ENCODE peak calls at places on chromosomes 12 and 14, in five cellular contexts. One of them, this sample, is unnamed.

GRCh38 chr14:52998376-52999010 is 47.6 kb upstream of the FERMT2 start:
- DNase-seq in epithelial cell of esophagus: no peak
- DNase-seq in dorsolateral prefrontal cortex: no peak
- DNase-seq in coronary artery: no peak
- DNase-seq in WERI-Rb-1: no peak
- DNase-seq in this sample: no peak

GRCh38 chr12:3048540-3048939 is 28.6 kb upstream of the TSPAN9 start:
- DNase-seq in coronary artery: no peak
- DNase-seq in epithelial cell of esophagus: no peak
- DNase-seq in WERI-Rb-1: no peak
- DNase-seq in dorsolateral prefrontal cortex: no peak
- DNase-seq in this sample: no peak

GRCh38 chr12:13794706-13795105 is 186.7 kb downstream of the GRIN2B start:
- DNase-seq in coronary artery: no peak
- DNase-seq in dorsolateral prefrontal cortex: no peak
- DNase-seq in WERI-Rb-1: no peak
- DNase-seq in epithelial cell of esophagus: no peak
- DNase-seq in this sample: no peak

GRCh38 chr14:98957211-98958047 is 314.6 kb downstream of the BCL11B start:
- DNase-seq in epithelial cell of esophagus: peak; percentile 97
- DNase-seq in WERI-Rb-1: no peak
- DNase-seq in dorsolateral prefrontal cortex: no peak
- DNase-seq in coronary artery: peak; percentile 84
- DNase-seq in this sample: no peak

GRCh38 chr12:120066341-120066740 is 50.2 kb downstream of the RAB35 start:
- DNase-seq in coronary artery: no peak
- DNase-seq in dorsolateral prefrontal cortex: no peak
- DNase-seq in WERI-Rb-1: no peak
- DNase-seq in epithelial cell of esophagus: peak; percentile 36
- DNase-seq in this sample: no peak

GRCh38 chr12:103877934-103878510 is 37.0 kb upstream of the NT5DC3 start:
- DNase-seq in dorsolateral prefrontal cortex: no peak
- DNase-seq in epithelial cell of esophagus: peak; percentile 80
- DNase-seq in WERI-Rb-1: peak; percentile 70
- DNase-seq in coronary artery: no peak
- DNase-seq in this sample: peak; percentile 71

GRCh38 chr14:94046696-94047250 is 20.6 kb downstream of the OTUB2 start:
- DNase-seq in WERI-Rb-1: peak; percentile 0
- DNase-seq in dorsolateral prefrontal cortex: no peak
- DNase-seq in epithelial cell of esophagus: no peak
- DNase-seq in coronary artery: peak; percentile 21
- DNase-seq in this sample: no peak

GRCh38 chr12:59372971-59373370 is 222.9 kb upstream of the SLC16A7 start:
- DNase-seq in dorsolateral prefrontal cortex: no peak
- DNase-seq in epithelial cell of esophagus: peak; percentile 42
- DNase-seq in WERI-Rb-1: peak; percentile 41
- DNase-seq in coronary artery: no peak
- DNase-seq in this sample: peak; percentile 3

GRCh38 chr12:2959194-2959507 is at the start of gene TEAD4:
- DNase-seq in WERI-Rb-1: peak; percentile 81
- DNase-seq in epithelial cell of esophagus: peak; percentile 78
- DNase-seq in dorsolateral prefrontal cortex: no peak
- DNase-seq in coronary artery: no peak
- DNase-seq in this sample: peak; percentile 87

GRCh38 chr12:108332791-108333382 is 6.2 kb downstream of the CMKLR1 start:
- DNase-seq in dorsolateral prefrontal cortex: no peak
- DNase-seq in WERI-Rb-1: no peak
- DNase-seq in epithelial cell of esophagus: no peak
- DNase-seq in coronary artery: no peak
- DNase-seq in this sample: no peak

GRCh38 chr12:89672589-89672979 is 36.1 kb downstream of the ATP2B1 start:
- DNase-seq in dorsolateral prefrontal cortex: no peak
- DNase-seq in coronary artery: no peak
- DNase-seq in epithelial cell of esophagus: no peak
- DNase-seq in WERI-Rb-1: no peak
- DNase-seq in this sample: no peak

GRCh38 chr14:92729632-92730358 is 18.6 kb downstream of the LGMN start:
- DNase-seq in dorsolateral prefrontal cortex: no peak
- DNase-seq in WERI-Rb-1: no peak
- DNase-seq in coronary artery: no peak
- DNase-seq in epithelial cell of esophagus: peak; percentile 67
- DNase-seq in this sample: peak; percentile 60

GRCh38 chr12:123532808-123533649 is 490 bp downstream of the RILPL1 start:
- DNase-seq in WERI-Rb-1: peak; percentile 36
- DNase-seq in epithelial cell of esophagus: peak; percentile 23
- DNase-seq in dorsolateral prefrontal cortex: peak; percentile 40
- DNase-seq in coronary artery: no peak
- DNase-seq in this sample: no peak

GRCh38 chr12:124592050-124592449 is 24.6 kb upstream of the NCOR2 start:
- DNase-seq in WERI-Rb-1: no peak
- DNase-seq in coronary artery: no peak
- DNase-seq in dorsolateral prefrontal cortex: no peak
- DNase-seq in epithelial cell of esophagus: peak; percentile 72
- DNase-seq in this sample: no peak

GRCh38 chr14:62604524-62604923 is 440.7 kb downstream of the KCNH5 start:
- DNase-seq in epithelial cell of esophagus: no peak
- DNase-seq in dorsolateral prefrontal cortex: no peak
- DNase-seq in WERI-Rb-1: no peak
- DNase-seq in coronary artery: no peak
- DNase-seq in this sample: no peak

GRCh38 chr12:22971247-22971646 is 346.3 kb downstream of the ETNK1 start:
- DNase-seq in epithelial cell of esophagus: no peak
- DNase-seq in WERI-Rb-1: no peak
- DNase-seq in coronary artery: no peak
- DNase-seq in dorsolateral prefrontal cortex: peak; percentile 44
- DNase-seq in this sample: no peak

GRCh38 chr12:123141615-123142517 is 9.0 kb downstream of the PITPNM2 start:
- DNase-seq in coronary artery: peak; percentile 73
- DNase-seq in epithelial cell of esophagus: peak; percentile 65
- DNase-seq in dorsolateral prefrontal cortex: no peak
- DNase-seq in WERI-Rb-1: peak; percentile 70
- DNase-seq in this sample: no peak

GRCh38 chr12:57816855-57817151 is 1.7 kb downstream of the AVIL start:
- DNase-seq in WERI-Rb-1: peak; percentile 62
- DNase-seq in coronary artery: no peak
- DNase-seq in dorsolateral prefrontal cortex: no peak
- DNase-seq in epithelial cell of esophagus: no peak
- DNase-seq in this sample: no peak

GRCh38 chr12:100987552-100988277 is 193.1 kb downstream of the ANO4 start:
- DNase-seq in coronary artery: no peak
- DNase-seq in WERI-Rb-1: peak; percentile 53
- DNase-seq in dorsolateral prefrontal cortex: no peak
- DNase-seq in epithelial cell of esophagus: peak; percentile 64
- DNase-seq in this sample: peak; percentile 61

GRCh38 chr14:30296956-30297405 is 262.0 kb upstream of the G2E3 start:
- DNase-seq in coronary artery: no peak
- DNase-seq in epithelial cell of esophagus: no peak
- DNase-seq in dorsolateral prefrontal cortex: no peak
- DNase-seq in WERI-Rb-1: no peak
- DNase-seq in this sample: no peak

GRCh38 chr12:25689996-25690501 is 137.0 kb upstream of the LMNTD1 start:
- DNase-seq in dorsolateral prefrontal cortex: no peak
- DNase-seq in WERI-Rb-1: no peak
- DNase-seq in epithelial cell of esophagus: peak; percentile 53
- DNase-seq in coronary artery: no peak
- DNase-seq in this sample: no peak

GRCh38 chr12:11958216-11959091 is 112.3 kb upstream of the BCL2L14 start:
- DNase-seq in coronary artery: no peak
- DNase-seq in epithelial cell of esophagus: peak; percentile 95
- DNase-seq in dorsolateral prefrontal cortex: no peak
- DNase-seq in WERI-Rb-1: no peak
- DNase-seq in this sample: peak; percentile 42

GRCh38 chr12:49968431-49968830 is 4.3 kb upstream of the AQP6 start:
- DNase-seq in dorsolateral prefrontal cortex: peak; percentile 29
- DNase-seq in coronary artery: no peak
- DNase-seq in epithelial cell of esophagus: no peak
- DNase-seq in WERI-Rb-1: no peak
- DNase-seq in this sample: no peak

GRCh38 chr12:23760495-23760894 is 189.0 kb downstream of the SOX5 start:
- DNase-seq in WERI-Rb-1: no peak
- DNase-seq in coronary artery: no peak
- DNase-seq in dorsolateral prefrontal cortex: no peak
- DNase-seq in epithelial cell of esophagus: no peak
- DNase-seq in this sample: no peak

GRCh38 chr12:119742700-119743099 is 74.8 kb downstream of the PRKAB1 start:
- DNase-seq in coronary artery: no peak
- DNase-seq in WERI-Rb-1: no peak
- DNase-seq in dorsolateral prefrontal cortex: no peak
- DNase-seq in epithelial cell of esophagus: no peak
- DNase-seq in this sample: no peak

GRCh38 chr14:20219033-20219432 is 4.5 kb upstream of the OR11H6 start:
- DNase-seq in epithelial cell of esophagus: no peak
- DNase-seq in dorsolateral prefrontal cortex: no peak
- DNase-seq in coronary artery: no peak
- DNase-seq in WERI-Rb-1: no peak
- DNase-seq in this sample: no peak

GRCh38 chr12:104347374-104348075 is 44.0 kb downstream of the EID3 start:
- DNase-seq in dorsolateral prefrontal cortex: no peak
- DNase-seq in WERI-Rb-1: no peak
- DNase-seq in coronary artery: no peak
- DNase-seq in epithelial cell of esophagus: peak; percentile 81
- DNase-seq in this sample: no peak

GRCh38 chr14:93936245-93936644 is 9.1 kb downstream of the FAM181A start:
- DNase-seq in dorsolateral prefrontal cortex: no peak
- DNase-seq in WERI-Rb-1: peak; percentile 76
- DNase-seq in coronary artery: no peak
- DNase-seq in epithelial cell of esophagus: peak; percentile 61
- DNase-seq in this sample: peak; percentile 58

GRCh38 chr12:98127336-98127679 is 388.1 kb upstream of the TMPO start:
- DNase-seq in coronary artery: no peak
- DNase-seq in epithelial cell of esophagus: no peak
- DNase-seq in dorsolateral prefrontal cortex: no peak
- DNase-seq in WERI-Rb-1: no peak
- DNase-seq in this sample: no peak

GRCh38 chr14:24425704-24426103 is 3.8 kb downstream of the CBLN3 start:
- DNase-seq in coronary artery: no peak
- DNase-seq in dorsolateral prefrontal cortex: no peak
- DNase-seq in epithelial cell of esophagus: peak; percentile 89
- DNase-seq in WERI-Rb-1: no peak
- DNase-seq in this sample: no peak

GRCh38 chr12:10941916-10942607 is 3.0 kb upstream of the TAS2R14 start:
- DNase-seq in WERI-Rb-1: no peak
- DNase-seq in dorsolateral prefrontal cortex: no peak
- DNase-seq in epithelial cell of esophagus: peak; percentile 97
- DNase-seq in coronary artery: no peak
- DNase-seq in this sample: no peak

GRCh38 chr14:42214981-42215491 is 608.4 kb downstream of the LRFN5 start:
- DNase-seq in WERI-Rb-1: no peak
- DNase-seq in dorsolateral prefrontal cortex: no peak
- DNase-seq in epithelial cell of esophagus: peak; percentile 95
- DNase-seq in coronary artery: no peak
- DNase-seq in this sample: no peak

DNA sequence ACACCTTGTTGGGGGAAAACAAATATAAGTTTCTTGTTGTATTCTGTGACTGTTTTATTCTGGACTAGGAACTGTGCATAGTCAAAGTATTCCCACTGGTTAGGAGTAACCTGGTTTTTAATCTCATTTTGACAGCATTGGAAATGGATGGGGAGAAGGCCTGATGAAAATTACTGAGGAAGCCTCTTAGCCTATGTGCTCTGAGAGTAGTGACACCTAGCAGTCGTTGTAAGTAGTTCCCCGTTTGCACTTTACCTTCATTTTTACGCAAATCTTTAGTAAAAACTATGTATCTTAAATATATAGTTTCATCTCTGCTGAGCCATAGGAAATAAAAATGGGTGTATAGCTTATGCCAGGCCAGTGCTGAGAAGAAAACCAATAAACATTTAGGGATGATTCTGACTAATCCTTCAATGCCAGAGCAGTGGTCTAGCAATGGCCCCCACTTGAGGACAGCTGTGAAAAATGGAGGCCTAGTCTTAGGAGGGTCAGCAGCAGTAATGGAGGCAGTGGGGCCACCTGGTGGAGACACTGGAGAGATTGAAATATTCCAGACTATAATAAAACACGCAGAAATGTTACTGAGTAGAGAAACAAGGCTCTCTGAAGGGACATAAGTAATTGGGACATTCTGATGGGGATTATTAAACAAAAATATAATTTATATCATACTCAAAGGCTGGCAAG is 133.2 kb upstream of the NOVA1 start:
- DNase-seq in epithelial cell of esophagus: peak; percentile 26
- DNase-seq in coronary artery: no peak
- DNase-seq in WERI-Rb-1: peak; percentile 57
- DNase-seq in dorsolateral prefrontal cortex: no peak
- DNase-seq in this sample: no peak
- TF ChIP-seq CTCF in epithelial cell of esophagus: peak; percentile 47
- TF ChIP-seq CTCF in coronary artery: no peak
- TF ChIP-seq CTCF in WERI-Rb-1: peak; percentile 44
- TF ChIP-seq CTCF in dorsolateral prefrontal cortex: peak; percentile 42
- TF ChIP-seq CTCF in this sample: no peak

DNA sequence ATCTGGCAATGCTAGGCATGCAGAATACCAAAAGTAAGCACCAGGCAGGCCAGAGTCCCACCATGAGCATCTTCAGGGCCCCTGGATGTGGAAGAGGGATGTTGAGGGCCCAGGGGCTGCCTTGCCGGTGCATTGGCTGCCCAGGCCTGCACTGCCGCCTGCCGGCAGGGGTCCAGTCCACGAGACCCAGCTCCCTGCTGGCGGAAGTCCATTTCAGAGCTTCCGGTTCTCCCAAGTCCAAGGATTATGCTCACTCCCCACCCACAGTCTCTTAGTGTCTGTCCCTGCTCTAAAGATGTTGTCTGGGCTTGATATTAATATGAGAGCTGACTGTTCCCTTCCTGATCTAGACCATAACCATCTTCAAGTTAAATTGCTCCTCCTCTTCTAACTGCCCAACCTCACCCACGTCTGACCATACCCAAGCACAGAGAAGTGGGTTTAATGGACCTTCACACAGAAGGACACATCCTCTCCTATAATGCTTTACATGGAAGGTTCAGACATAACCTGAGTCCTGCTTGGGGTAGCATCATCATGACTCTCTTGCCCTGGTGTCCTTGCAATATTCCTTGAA is 117.4 kb downstream of the DAD1 start:
- DNase-seq in dorsolateral prefrontal cortex: peak; percentile 46
- DNase-seq in WERI-Rb-1: peak; percentile 82
- DNase-seq in epithelial cell of esophagus: peak; percentile 65
- DNase-seq in coronary artery: no peak
- DNase-seq in this sample: no peak
- TF ChIP-seq CTCF in dorsolateral prefrontal cortex: peak; percentile 60
- TF ChIP-seq CTCF in WERI-Rb-1: peak; percentile 98
- TF ChIP-seq CTCF in epithelial cell of esophagus: peak; percentile 48
- TF ChIP-seq CTCF in coronary artery: peak; percentile 37
- TF ChIP-seq CTCF in this sample: no peak

DNA sequence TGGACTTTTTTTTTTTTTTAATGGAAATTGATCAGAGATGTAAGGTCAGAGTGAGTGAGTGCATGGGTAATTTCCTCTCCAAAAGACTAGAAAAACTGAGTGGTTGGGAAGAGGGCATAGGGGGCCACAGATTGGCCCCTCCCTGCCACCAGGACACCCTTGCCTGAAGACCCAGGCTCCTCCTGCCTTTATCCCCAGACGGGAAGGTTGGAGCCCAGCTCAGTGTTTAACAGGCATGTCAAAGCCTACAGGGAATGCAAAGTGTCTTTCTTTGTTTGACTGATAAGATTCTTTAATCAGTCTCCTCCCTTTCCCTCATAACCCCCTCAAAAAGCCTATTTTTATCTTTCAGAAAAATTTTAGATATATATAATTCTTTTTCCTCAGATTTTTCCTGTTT is 50.3 kb downstream of the IRAK3 start:
- DNase-seq in coronary artery: no peak
- DNase-seq in WERI-Rb-1: no peak
- DNase-seq in epithelial cell of esophagus: no peak
- DNase-seq in dorsolateral prefrontal cortex: no peak
- DNase-seq in this sample: no peak
- TF ChIP-seq CTCF in coronary artery: no peak
- TF ChIP-seq CTCF in WERI-Rb-1: no peak
- TF ChIP-seq CTCF in epithelial cell of esophagus: no peak
- TF ChIP-seq CTCF in dorsolateral prefrontal cortex: no peak
- TF ChIP-seq CTCF in this sample: no peak

GRCh38 chr12:111687255-111687654 is 1.4 kb downstream of the ACAD10 start:
- DNase-seq in WERI-Rb-1: no peak
- DNase-seq in epithelial cell of esophagus: peak; percentile 16
- DNase-seq in dorsolateral prefrontal cortex: no peak
- DNase-seq in coronary artery: no peak
- DNase-seq in this sample: peak; percentile 36
- TF ChIP-seq CTCF in WERI-Rb-1: no peak
- TF ChIP-seq CTCF in epithelial cell of esophagus: peak; percentile 29
- TF ChIP-seq CTCF in dorsolateral prefrontal cortex: no peak
- TF ChIP-seq CTCF in coronary artery: no peak
- TF ChIP-seq CTCF in this sample: peak; percentile 17